ENCODE peak calls at places on chromosomes 2 and 18, in nine cellular contexts. S is ascending aorta; L is heart right ventricle; U is body of pancreas; C is right lobe of liver; O is CD8-positive, alpha-beta T cell; Y is fibroblast of lung; T is left lung; M is HL-60. D is an unnamed sample.

GRCh38 chr2:30298302-30298701 is 67.0 kb downstream of the LBH start:
- DNase-seq in S (no peak), L (no peak), C (no peak), T (no peak), M (no peak), Y (no peak), O (no peak), U (no peak), D (no peak)

GRCh38 chr2:83386559-83386958 is 1072.5 kb downstream of the SUCLG1 start:
- DNase-seq in S (no peak), U (no peak), C (no peak), T (no peak), L (no peak), M (no peak), Y (no peak), O (no peak), D (no peak)

GRCh38 chr2:120596191-120596781 is 139.4 kb upstream of the GLI2 start:
- DNase-seq in Y (no peak), T (no peak), L (no peak), C (peak; percentile 72), U (no peak), M (peak; percentile 33), S (no peak), O (no peak), D (no peak)

GRCh38 chr2:207970138-207970824 is 55.0 kb downstream of the PLEKHM3 start:
- DNase-seq in L (no peak), M (no peak), Y (no peak), O (no peak), S (no peak), T (no peak), C (no peak), U (no peak), D (no peak)

GRCh38 chr2:235661136-235661535 is 167.3 kb downstream of the AGAP1 start:
- DNase-seq in T (no peak), Y (no peak), S (no peak), O (no peak), C (no peak), L (no peak), U (no peak), M (no peak), D (no peak)

GRCh38 chr2:152623775-152624174 is 93.5 kb downstream of the PRPF40A start:
- DNase-seq in M (no peak), O (no peak), Y (no peak), S (no peak), L (no peak), T (no peak), U (no peak), C (no peak), D (no peak)

GRCh38 chr2:157839822-157840221 is 36.3 kb downstream of the ACVR1 start:
- DNase-seq in T (no peak), U (no peak), S (no peak), M (no peak), Y (no peak), C (no peak), O (no peak), L (no peak), D (no peak)

GRCh38 chr2:169015943-169016342 is 15.2 kb downstream of the ABCB11 start:
- DNase-seq in T (no peak), C (no peak), S (no peak), Y (no peak), M (no peak), O (no peak), U (no peak), L (no peak), D (no peak)

GRCh38 chr2:131011481-131011880 is 81.8 kb downstream of the FAM168B start:
- DNase-seq in O (no peak), Y (no peak), T (no peak), M (no peak), L (no peak), C (no peak), S (no peak), U (no peak), D (no peak)

GRCh38 chr18:40987581-40987980 is 967.5 kb upstream of the PIK3C3 start:
- DNase-seq in T (no peak), O (no peak), S (no peak), Y (no peak), L (no peak), C (no peak), U (no peak), M (no peak), D (no peak)

GRCh38 chr2:152499921-152500320 is 164.9 kb downstream of the FMNL2 start:
- DNase-seq in Y (peak; percentile 44), O (no peak), C (no peak), M (no peak), S (no peak), T (no peak), L (no peak), U (no peak), D (no peak)

GRCh38 chr2:172976076-172976579 is 99.5 kb upstream of the MAP3K20 start:
- DNase-seq in M (no peak), L (no peak), T (no peak), O (no peak), Y (no peak), S (no peak), C (no peak), U (no peak), D (no peak)

GRCh38 chr2:108988796-108989713 is at the start of gene EDAR:
- DNase-seq in L (no peak), M (no peak), C (no peak), O (peak; percentile 11), Y (peak; percentile 36), U (peak; percentile 67), T (no peak), S (no peak), D (peak; percentile 50)

GRCh38 chr2:188852752-188853151 is 121.4 kb upstream of the COL3A1 start:
- DNase-seq in M (no peak), T (no peak), C (no peak), U (no peak), S (no peak), L (no peak), Y (peak; percentile 20), O (no peak), D (no peak)

DNA sequence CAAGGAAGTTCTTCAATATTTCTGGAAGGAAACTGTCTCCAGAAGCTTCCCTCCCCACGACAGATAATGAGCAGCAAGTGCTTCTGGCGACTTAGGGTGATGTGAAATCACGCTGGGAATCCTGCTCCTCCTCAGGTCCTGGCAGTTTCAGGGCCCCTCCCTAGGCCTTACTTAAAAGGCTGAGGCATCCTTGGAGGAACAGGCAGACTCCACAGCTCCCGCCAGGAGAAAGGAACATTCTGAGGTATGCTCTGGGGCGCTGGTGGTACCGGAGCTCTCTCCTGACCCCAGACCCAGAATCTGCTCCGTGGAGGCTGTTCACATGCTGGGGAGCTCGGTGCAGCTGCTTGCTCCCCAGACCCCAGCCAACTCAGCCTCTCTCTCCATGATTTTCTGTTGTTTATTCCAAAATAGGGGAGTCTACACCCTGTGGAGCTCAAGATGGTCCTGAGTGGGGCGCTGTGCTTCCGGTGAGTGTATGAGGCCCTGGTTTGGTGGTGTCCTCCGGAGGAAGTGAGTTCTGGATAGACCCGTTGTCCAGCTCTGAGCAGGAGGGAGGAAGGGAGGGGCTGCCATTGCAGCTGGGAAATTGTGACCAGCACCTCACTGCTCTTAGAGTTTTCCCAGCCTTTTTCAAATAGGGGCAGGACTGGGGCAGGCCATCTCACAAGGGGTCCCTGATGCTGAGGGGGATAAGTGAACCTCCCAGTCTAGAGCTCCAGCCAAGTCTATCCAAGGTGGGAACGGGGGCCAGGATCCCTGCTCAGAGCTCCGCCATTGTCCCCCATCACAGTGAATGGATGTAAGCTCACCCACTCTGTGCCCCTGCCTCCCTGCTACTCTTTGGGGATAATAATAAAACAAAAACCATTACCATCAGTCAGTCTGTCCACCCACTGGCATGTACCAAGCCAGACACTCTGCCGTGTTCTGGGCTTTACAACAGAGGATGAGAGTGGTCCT is at the start of gene IL36RN:
- DNase-seq in M (no peak), L (no peak), C (no peak), S (no peak), Y (no peak), U (no peak), O (no peak), T (no peak), D (no peak)
- H3K27ac ChIP-seq in M (no peak within 1 kb of the TSS), L (no peak within 1 kb of the TSS), C (no peak within 1 kb of the TSS), S (no peak within 1 kb of the TSS), Y (no peak within 1 kb of the TSS), U (no peak within 1 kb of the TSS), O (no peak within 1 kb of the TSS), T (no peak within 1 kb of the TSS), D (no peak within 1 kb of the TSS)

GRCh38 chr2:146665801-146666200 is 1179.0 kb upstream of the ACVR2A start:
- DNase-seq in Y (no peak), T (no peak), O (no peak), S (no peak), M (no peak), U (no peak), L (no peak), C (no peak), D (no peak)

GRCh38 chr2:146659976-146660375 is 1184.9 kb upstream of the ACVR2A start:
- DNase-seq in S (no peak), U (no peak), T (no peak), M (no peak), L (no peak), Y (peak; percentile 18), O (no peak), C (no peak), D (no peak)

GRCh38 chr2:146666336-146666735 is 1178.5 kb upstream of the ACVR2A start:
- DNase-seq in C (no peak), L (no peak), Y (peak; percentile 30), O (no peak), S (no peak), U (no peak), M (no peak), T (no peak), D (no peak)

DNA sequence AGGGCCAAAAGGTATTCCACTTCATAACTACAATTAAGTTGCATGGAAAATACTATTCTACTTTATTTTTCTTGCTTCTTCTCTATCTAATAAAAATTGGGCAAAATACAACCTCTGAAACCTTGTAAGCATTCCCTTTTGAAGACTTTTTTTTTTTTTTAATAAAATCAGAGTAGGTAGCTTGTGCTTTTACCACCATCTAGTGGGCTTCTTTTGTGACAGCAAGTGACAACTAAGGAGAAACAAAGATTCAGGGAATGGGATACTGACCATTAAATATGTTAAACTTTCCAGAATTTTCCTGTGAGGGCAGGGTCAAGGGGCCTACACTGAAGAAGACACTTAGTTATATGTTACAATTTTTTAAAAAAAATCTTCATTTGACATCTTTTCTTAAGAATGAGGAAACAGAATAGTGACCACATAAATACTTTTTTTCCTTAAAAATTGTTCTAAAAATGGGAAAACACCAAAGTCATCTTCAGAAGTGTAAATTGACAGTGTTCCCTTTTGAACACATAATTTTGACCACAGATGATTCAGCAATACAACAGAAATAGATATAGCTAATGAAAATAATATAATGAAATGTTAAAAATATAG is 1183.2 kb upstream of the ACVR2A start:
- DNase-seq in L (no peak), C (no peak), M (no peak), S (no peak), U (no peak), O (no peak), T (no peak), Y (peak; percentile 36), D (no peak)
- TF ChIP-seq CTCF in L (peak; percentile 48), C (peak; percentile 47), M (peak; percentile 16), S (peak; percentile 41), U (peak; percentile 46), O (no peak), T (peak; percentile 43), Y (peak; percentile 69), D (no peak)

GRCh38 chr2:47070920-47071824 is 83.9 kb downstream of the STPG4 start:
- DNase-seq in Y (peak; percentile 97), L (peak; percentile 71), T (peak; percentile 87), O (peak; percentile 33), C (peak; percentile 83), M (peak; percentile 93), U (peak; percentile 63), S (peak; percentile 40), D (peak; percentile 37)
- H3K27ac ChIP-seq in Y (peak overlapping the region; percentile 95), L (peak overlapping the region; percentile 94), T (peak overlapping the region; percentile 92), O (peak overlapping the region; percentile 24), C (peak overlapping the region; percentile 74), M (peak overlapping the region; percentile 21), U (peak overlapping the region; percentile 60), S (peak overlapping the region; percentile 98), D (peak overlapping the region; percentile 50)

GRCh38 chr2:201275991-201276390 is 15.7 kb downstream of the CASP8 start:
- DNase-seq in L (no peak), T (no peak), S (no peak), M (no peak), Y (no peak), O (no peak), C (no peak), U (no peak), D (no peak)
- TF ChIP-seq CTCF in L (no peak), T (no peak), S (no peak), M (no peak), Y (peak; percentile 12), O (no peak), C (no peak), U (no peak), D (no peak)